ENCODE peak calls at places on chromosomes 12 and 14, in five cellular contexts. One of them, this sample, is unnamed.

GRCh38 chr12:51836012-51836832 is 12.3 kb downstream of the FIGNL2 start:
- DNase-seq in A549: no peak
- DNase-seq in Panc1: no peak
- DNase-seq in spleen: no peak
- DNase-seq in heart right ventricle: no peak
- DNase-seq in this sample: no peak

GRCh38 chr12:60148831-60149230 is 553.0 kb downstream of the SLC16A7 start:
- DNase-seq in A549: no peak
- DNase-seq in Panc1: no peak
- DNase-seq in spleen: no peak
- DNase-seq in heart right ventricle: no peak
- DNase-seq in this sample: no peak

GRCh38 chr12:60830381-60830780 is 1234.6 kb downstream of the SLC16A7 start:
- DNase-seq in A549: no peak
- DNase-seq in Panc1: no peak
- DNase-seq in spleen: no peak
- DNase-seq in heart right ventricle: no peak
- DNase-seq in this sample: no peak

GRCh38 chr14:39472078-39472477 is 39.8 kb upstream of the FBXO33 start:
- DNase-seq in A549: no peak
- DNase-seq in Panc1: no peak
- DNase-seq in spleen: no peak
- DNase-seq in heart right ventricle: no peak
- DNase-seq in this sample: no peak

GRCh38 chr12:53413485-53414215 is 10.0 kb upstream of the AMHR2 start:
- DNase-seq in A549: no peak
- DNase-seq in Panc1: no peak
- DNase-seq in spleen: no peak
- DNase-seq in heart right ventricle: no peak
- DNase-seq in this sample: no peak

GRCh38 chr12:18430425-18431048 is 169.2 kb downstream of the PIK3C2G start:
- DNase-seq in A549: peak; percentile 20
- DNase-seq in Panc1: peak; percentile 27
- DNase-seq in spleen: no peak
- DNase-seq in heart right ventricle: no peak
- DNase-seq in this sample: no peak

GRCh38 chr14:35883677-35884293 is 57.6 kb downstream of the BRMS1L start:
- DNase-seq in A549: peak; percentile 10
- DNase-seq in Panc1: peak; percentile 20
- DNase-seq in spleen: no peak
- DNase-seq in heart right ventricle: no peak
- DNase-seq in this sample: no peak

GRCh38 chr14:104932676-104933631 is 8.3 kb downstream of the PLD4 start:
- DNase-seq in A549: peak; percentile 89
- DNase-seq in Panc1: peak; percentile 15
- DNase-seq in spleen: peak; percentile 96
- DNase-seq in heart right ventricle: peak; percentile 92
- DNase-seq in this sample: peak; percentile 75

GRCh38 chr14:102222751-102223150 is 82.2 kb downstream of the MOK start:
- DNase-seq in A549: no peak
- DNase-seq in Panc1: no peak
- DNase-seq in spleen: no peak
- DNase-seq in heart right ventricle: no peak
- DNase-seq in this sample: no peak

GRCh38 chr12:30764251-30764650 is 9.5 kb upstream of the CAPRIN2 start:
- DNase-seq in A549: no peak
- DNase-seq in Panc1: no peak
- DNase-seq in spleen: no peak
- DNase-seq in heart right ventricle: no peak
- DNase-seq in this sample: no peak

GRCh38 chr12:130345292-130345691 is 7.6 kb downstream of the PIWIL1 start:
- DNase-seq in A549: no peak
- DNase-seq in Panc1: no peak
- DNase-seq in spleen: no peak
- DNase-seq in heart right ventricle: no peak
- DNase-seq in this sample: no peak

GRCh38 chr14:90574640-90575131 is 177.9 kb downstream of the CALM1 start:
- DNase-seq in A549: no peak
- DNase-seq in Panc1: no peak
- DNase-seq in spleen: peak; percentile 29
- DNase-seq in heart right ventricle: peak; percentile 71
- DNase-seq in this sample: no peak

GRCh38 chr14:103517626-103518415 is 4.8 kb downstream of the CKB start:
- DNase-seq in A549: no peak
- DNase-seq in Panc1: no peak
- DNase-seq in spleen: peak; percentile 73
- DNase-seq in heart right ventricle: no peak
- DNase-seq in this sample: no peak

GRCh38 chr14:63544641-63545234 is 1.6 kb upstream of the PPP2R5E start:
- DNase-seq in A549: peak; percentile 47
- DNase-seq in Panc1: no peak
- DNase-seq in spleen: no peak
- DNase-seq in heart right ventricle: no peak
- DNase-seq in this sample: no peak

GRCh38 chr12:54977155-54977554 is 7.4 kb downstream of the TESPA1 start:
- DNase-seq in A549: no peak
- DNase-seq in Panc1: no peak
- DNase-seq in spleen: no peak
- DNase-seq in heart right ventricle: no peak
- DNase-seq in this sample: no peak

GRCh38 chr14:90536092-90536491 is 139.3 kb downstream of the CALM1 start:
- DNase-seq in A549: no peak
- DNase-seq in Panc1: no peak
- DNase-seq in spleen: no peak
- DNase-seq in heart right ventricle: peak; percentile 58
- DNase-seq in this sample: no peak

GRCh38 chr14:22980672-22981089 is 1.7 kb downstream of the AJUBA start:
- DNase-seq in A549: peak; percentile 54
- DNase-seq in Panc1: no peak
- DNase-seq in spleen: no peak
- DNase-seq in heart right ventricle: peak; percentile 34
- DNase-seq in this sample: peak; percentile 75

GRCh38 chr12:25713264-25713663 is 160.2 kb upstream of the LMNTD1 start:
- DNase-seq in A549: no peak
- DNase-seq in Panc1: no peak
- DNase-seq in spleen: no peak
- DNase-seq in heart right ventricle: no peak
- DNase-seq in this sample: no peak

GRCh38 chr14:41749425-41749824 is 142.7 kb downstream of the LRFN5 start:
- DNase-seq in A549: no peak
- DNase-seq in Panc1: no peak
- DNase-seq in spleen: no peak
- DNase-seq in heart right ventricle: no peak
- DNase-seq in this sample: no peak

GRCh38 chr12:124721501-124722154 is 142.0 kb downstream of the SCARB1 start:
- DNase-seq in A549: no peak
- DNase-seq in Panc1: no peak
- DNase-seq in spleen: no peak
- DNase-seq in heart right ventricle: no peak
- DNase-seq in this sample: no peak

GRCh38 chr12:71504471-71504852 is 64.9 kb downstream of the LGR5 start:
- DNase-seq in A549: no peak
- DNase-seq in Panc1: no peak
- DNase-seq in spleen: no peak
- DNase-seq in heart right ventricle: peak; percentile 15
- DNase-seq in this sample: no peak

GRCh38 chr12:98743362-98743953 is 98.4 kb downstream of the APAF1 start:
- DNase-seq in A549: peak; percentile 48
- DNase-seq in Panc1: no peak
- DNase-seq in spleen: no peak
- DNase-seq in heart right ventricle: no peak
- DNase-seq in this sample: no peak

GRCh38 chr12:15800278-15800677 is 11.1 kb upstream of the EPS8 start:
- DNase-seq in A549: no peak
- DNase-seq in Panc1: no peak
- DNase-seq in spleen: no peak
- DNase-seq in heart right ventricle: no peak
- DNase-seq in this sample: no peak

GRCh38 chr12:121537814-121538698 is 42.8 kb downstream of the KDM2B start:
- DNase-seq in A549: no peak
- DNase-seq in Panc1: no peak
- DNase-seq in spleen: no peak
- DNase-seq in heart right ventricle: peak; percentile 42
- DNase-seq in this sample: no peak

GRCh38 chr12:12724421-12725085 is 7.4 kb downstream of the CDKN1B start:
- DNase-seq in A549: peak; percentile 42
- DNase-seq in Panc1: no peak
- DNase-seq in spleen: peak; percentile 96
- DNase-seq in heart right ventricle: no peak
- DNase-seq in this sample: no peak

GRCh38 chr14:77097006-77097688 is 911 bp upstream of the CIPC start:
- DNase-seq in A549: no peak
- DNase-seq in Panc1: no peak
- DNase-seq in spleen: no peak
- DNase-seq in heart right ventricle: no peak
- DNase-seq in this sample: no peak

GRCh38 chr12:113259499-113259953 is 38.3 kb downstream of the TPCN1 start:
- DNase-seq in A549: no peak
- DNase-seq in Panc1: no peak
- DNase-seq in spleen: no peak
- DNase-seq in heart right ventricle: peak; percentile 88
- DNase-seq in this sample: no peak

DNA sequence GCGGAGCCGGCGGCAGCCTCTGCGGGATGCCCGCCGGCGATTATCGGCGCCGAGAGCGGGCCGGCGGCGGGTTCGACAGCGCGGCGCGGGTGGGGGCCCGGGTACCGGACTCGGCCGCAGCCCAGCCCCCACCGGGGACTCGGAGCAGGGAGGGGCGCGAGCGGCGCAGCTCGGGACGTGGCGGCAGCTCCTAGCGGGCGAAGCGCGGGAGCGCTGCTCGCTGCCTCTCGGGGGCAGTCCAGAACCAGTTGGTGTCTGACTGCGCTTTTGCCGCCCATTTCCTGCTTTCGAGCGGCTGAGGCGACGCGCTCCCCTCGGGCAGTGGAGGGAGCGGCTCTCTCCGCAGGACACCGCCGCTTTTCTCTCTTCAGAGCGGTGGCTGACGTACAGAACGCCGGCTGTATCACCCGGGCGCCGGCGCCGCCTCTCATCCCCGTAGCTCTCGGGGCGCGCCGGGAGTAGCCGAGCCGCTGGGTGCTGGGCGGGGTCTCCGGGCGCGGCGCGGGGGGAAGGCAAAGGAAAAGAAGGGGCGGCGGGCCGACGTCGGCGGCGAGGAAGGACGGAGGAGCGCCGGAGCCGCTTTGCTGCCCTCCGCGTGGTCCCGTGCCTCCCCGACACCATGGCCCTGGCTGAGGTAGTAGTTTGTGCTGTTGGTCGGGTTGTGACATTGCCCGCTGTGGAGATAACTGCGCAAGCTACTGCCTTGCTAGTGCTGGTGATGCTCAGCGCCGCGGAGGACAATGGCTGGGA is 136.6 kb downstream of the MON2 start:
- DNase-seq in A549: peak; percentile 61
- DNase-seq in Panc1: no peak
- DNase-seq in spleen: peak; percentile 97
- DNase-seq in heart right ventricle: peak; percentile 87
- DNase-seq in this sample: peak; percentile 63
- TF ChIP-seq CTCF in A549: peak; percentile 41
- TF ChIP-seq CTCF in Panc1: peak; percentile 63
- TF ChIP-seq CTCF in spleen: peak; percentile 72
- TF ChIP-seq CTCF in heart right ventricle: peak; percentile 61
- TF ChIP-seq CTCF in this sample: peak; percentile 31

GRCh38 chr12:59085680-59086079 is 165.4 kb upstream of the LRIG3 start:
- DNase-seq in A549: no peak
- DNase-seq in Panc1: no peak
- DNase-seq in spleen: no peak
- DNase-seq in heart right ventricle: no peak
- DNase-seq in this sample: no peak

GRCh38 chr12:59086124-59086523 is 165.8 kb upstream of the LRIG3 start:
- DNase-seq in A549: no peak
- DNase-seq in Panc1: no peak
- DNase-seq in spleen: no peak
- DNase-seq in heart right ventricle: no peak
- DNase-seq in this sample: no peak

GRCh38 chr12:59087691-59088090 is 167.4 kb upstream of the LRIG3 start:
- DNase-seq in A549: no peak
- DNase-seq in Panc1: no peak
- DNase-seq in spleen: no peak
- DNase-seq in heart right ventricle: no peak
- DNase-seq in this sample: no peak

GRCh38 chr12:59087077-59087673 is 166.9 kb upstream of the LRIG3 start:
- DNase-seq in A549: no peak
- DNase-seq in Panc1: no peak
- DNase-seq in spleen: no peak
- DNase-seq in heart right ventricle: no peak
- DNase-seq in this sample: no peak

DNA sequence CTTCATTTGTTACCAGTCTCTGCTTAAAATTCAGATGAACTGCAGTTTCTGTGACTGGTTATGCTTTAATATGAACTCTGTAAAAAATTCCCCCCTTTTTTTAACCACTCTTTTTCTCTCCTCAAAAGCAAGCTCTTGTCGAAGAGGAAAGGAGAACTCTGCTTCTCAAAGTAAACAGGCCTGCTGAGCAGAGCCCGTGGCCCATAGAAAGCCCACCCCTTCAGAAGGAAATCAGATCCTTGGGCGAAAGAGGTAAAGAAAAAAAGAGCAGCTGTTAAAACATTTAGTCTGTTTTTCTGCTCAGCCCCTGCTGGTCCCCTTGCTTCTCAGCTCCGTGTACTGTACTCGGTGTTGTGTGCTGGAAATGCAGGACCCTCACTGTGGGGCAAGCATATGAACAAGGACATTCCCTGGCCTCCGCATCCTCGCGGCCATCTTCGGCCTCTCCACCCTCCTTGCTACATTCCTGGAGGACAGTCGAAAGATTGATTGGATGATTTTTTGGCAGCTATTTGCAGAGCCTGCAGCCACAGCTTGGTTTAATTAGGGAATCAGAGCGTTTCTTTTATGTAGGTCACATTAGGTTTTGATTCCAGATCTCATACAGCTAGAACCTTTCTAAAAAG is 164.6 kb upstream of the LRIG3 start:
- DNase-seq in A549: no peak
- DNase-seq in Panc1: no peak
- DNase-seq in spleen: no peak
- DNase-seq in heart right ventricle: no peak
- DNase-seq in this sample: no peak
- TF ChIP-seq CTCF in A549: no peak
- TF ChIP-seq CTCF in Panc1: no peak
- TF ChIP-seq CTCF in spleen: no peak
- TF ChIP-seq CTCF in heart right ventricle: no peak
- TF ChIP-seq CTCF in this sample: no peak

GRCh38 chr14:74793506-74794155 is 30.5 kb downstream of the YLPM1 start:
- DNase-seq in A549: peak; percentile 13
- DNase-seq in Panc1: no peak
- DNase-seq in spleen: no peak
- DNase-seq in heart right ventricle: no peak
- DNase-seq in this sample: no peak
- TF ChIP-seq CTCF in A549: peak; percentile 40
- TF ChIP-seq CTCF in Panc1: peak; percentile 25
- TF ChIP-seq CTCF in spleen: peak; percentile 24
- TF ChIP-seq CTCF in heart right ventricle: no peak
- TF ChIP-seq CTCF in this sample: no peak

GRCh38 chr14:21852061-21852664 is 178.5 kb upstream of the OR4E1 start:
- DNase-seq in A549: no peak
- DNase-seq in Panc1: peak; percentile 45
- DNase-seq in spleen: peak; percentile 81
- DNase-seq in heart right ventricle: peak; percentile 21
- DNase-seq in this sample: peak; percentile 47

GRCh38 chr14:21840765-21841164 is 167.1 kb upstream of the OR4E1 start:
- DNase-seq in A549: no peak
- DNase-seq in Panc1: no peak
- DNase-seq in spleen: no peak
- DNase-seq in heart right ventricle: no peak
- DNase-seq in this sample: no peak

GRCh38 chr14:21846227-21846885 is 172.7 kb upstream of the OR4E1 start:
- DNase-seq in A549: no peak
- DNase-seq in Panc1: no peak
- DNase-seq in spleen: peak; percentile 82
- DNase-seq in heart right ventricle: no peak
- DNase-seq in this sample: no peak
- TF ChIP-seq CTCF in A549: peak; percentile 45
- TF ChIP-seq CTCF in Panc1: peak; percentile 78
- TF ChIP-seq CTCF in spleen: peak; percentile 72
- TF ChIP-seq CTCF in heart right ventricle: peak; percentile 25
- TF ChIP-seq CTCF in this sample: peak; percentile 72